ENCODE peak calls at places on chromosomes 1 and 21, in nine cellular contexts. J is neural progenitor cell, B is IMR-90, L is fibroblast of lung, V is PC-3, M is mesenchymal stem cell, R is K562, X is HCT116, C is mammary epithelial cell. D is an unnamed sample.

GRCh38 chr21:34526618-34527290 is 14.7 kb upstream of the KCNE1 start:
- DNase-seq in C (peak), X (peak), L (peak), J (peak), R (no peak), V (peak), B (peak), M (peak), D (peak)

GRCh38 chr1:162420120-162420519 is 8.2 kb upstream of the SH2D1B start:
- DNase-seq in C (no peak), X (no peak), B (no peak), L (no peak), J (no peak), V (no peak), M (no peak), R (no peak), D (no peak)

GRCh38 chr1:186503210-186503609 is 42.3 kb upstream of the PDC start:
- DNase-seq in V (peak), X (no peak), L (peak), C (no peak), B (peak), J (no peak), M (peak), R (no peak), D (peak)

GRCh38 chr1:23452011-23452411 is 27.5 kb upstream of the TCEA3 start:
- DNase-seq in B (peak), M (no peak), R (no peak), C (peak), J (no peak), X (peak), L (peak), V (peak), D (peak)

GRCh38 chr21:28516996-28517592 is 475.6 kb downstream of the LTN1 start:
- DNase-seq in M (peak), L (peak), C (peak), J (peak), B (no peak), X (no peak), V (peak), R (no peak), D (peak)

GRCh38 chr1:181551249-181551648 is 67.9 kb downstream of the CACNA1E start:
- DNase-seq in X (no peak), M (no peak), J (peak), V (no peak), L (peak), R (no peak), B (no peak), C (no peak), D (no peak)

GRCh38 chr1:32997381-32997891 is 32.8 kb upstream of the RNF19B start:
- DNase-seq in J (no peak), L (peak), X (no peak), B (peak), V (no peak), R (no peak), M (peak), C (peak), D (peak)

GRCh38 chr21:17501107-17502006 is 11.5 kb upstream of the CXADR start:
- DNase-seq in X (peak), J (no peak), R (no peak), M (no peak), V (peak), B (no peak), C (no peak), L (no peak), D (no peak)

GRCh38 chr1:226625326-226625725 is 76.8 kb downstream of the STUM start:
- DNase-seq in B (no peak), V (no peak), M (no peak), J (no peak), L (no peak), R (no peak), X (no peak), C (no peak), D (no peak)

GRCh38 chr1:47767741-47768100 is 229.5 kb downstream of the TRABD2B start:
- DNase-seq in C (no peak), M (no peak), R (no peak), X (no peak), L (no peak), J (no peak), B (no peak), V (no peak), D (no peak)

GRCh38 chr1:52751589-52752306 is 25.5 kb downstream of the ZYG11B start:
- DNase-seq in V (no peak), L (peak), M (peak), R (peak), X (no peak), C (no peak), B (peak), J (no peak), D (peak)

DNA sequence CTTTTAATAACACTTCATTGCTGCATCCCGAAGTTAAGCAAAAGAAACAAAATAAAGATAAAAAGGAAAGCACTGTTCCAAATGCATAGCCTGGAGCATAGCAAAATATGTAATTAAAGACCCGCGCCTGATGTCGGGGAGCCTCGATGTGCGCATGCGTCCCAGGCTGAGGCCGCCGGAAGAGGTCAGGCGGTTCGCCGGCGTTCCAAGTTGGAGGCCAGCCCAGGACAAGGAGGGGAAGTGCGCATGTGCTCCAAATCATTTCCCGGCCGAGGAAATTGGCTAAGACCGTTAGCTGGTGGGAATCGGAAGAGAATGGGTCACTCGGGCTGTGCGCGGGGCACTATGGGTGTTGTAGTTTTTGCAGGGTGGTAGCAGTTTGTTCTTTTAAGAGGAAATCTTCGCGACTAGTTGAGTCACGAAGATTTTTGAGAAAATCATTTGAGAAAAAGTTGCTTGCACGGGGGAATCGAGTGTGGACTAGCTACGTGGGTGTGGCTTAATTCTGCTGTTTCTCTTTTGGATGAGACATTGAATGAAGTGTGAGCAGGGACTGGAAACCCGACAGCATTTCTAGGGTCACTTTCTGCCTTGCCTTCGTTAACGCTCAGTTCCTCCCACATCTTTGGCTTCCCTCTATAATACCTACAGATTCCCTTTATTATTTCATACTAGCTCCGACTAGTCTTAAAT is 31.0 kb upstream of the CD1D start:
- DNase-seq in C (peak), L (peak), X (peak), V (peak), M (peak), J (peak), R (peak), B (peak), D (peak)
- H2AFZ ChIP-seq in C (peak), L (peak), X (peak), V (peak), M (peak), J (peak), R (peak), B (peak), D (peak)

DNA sequence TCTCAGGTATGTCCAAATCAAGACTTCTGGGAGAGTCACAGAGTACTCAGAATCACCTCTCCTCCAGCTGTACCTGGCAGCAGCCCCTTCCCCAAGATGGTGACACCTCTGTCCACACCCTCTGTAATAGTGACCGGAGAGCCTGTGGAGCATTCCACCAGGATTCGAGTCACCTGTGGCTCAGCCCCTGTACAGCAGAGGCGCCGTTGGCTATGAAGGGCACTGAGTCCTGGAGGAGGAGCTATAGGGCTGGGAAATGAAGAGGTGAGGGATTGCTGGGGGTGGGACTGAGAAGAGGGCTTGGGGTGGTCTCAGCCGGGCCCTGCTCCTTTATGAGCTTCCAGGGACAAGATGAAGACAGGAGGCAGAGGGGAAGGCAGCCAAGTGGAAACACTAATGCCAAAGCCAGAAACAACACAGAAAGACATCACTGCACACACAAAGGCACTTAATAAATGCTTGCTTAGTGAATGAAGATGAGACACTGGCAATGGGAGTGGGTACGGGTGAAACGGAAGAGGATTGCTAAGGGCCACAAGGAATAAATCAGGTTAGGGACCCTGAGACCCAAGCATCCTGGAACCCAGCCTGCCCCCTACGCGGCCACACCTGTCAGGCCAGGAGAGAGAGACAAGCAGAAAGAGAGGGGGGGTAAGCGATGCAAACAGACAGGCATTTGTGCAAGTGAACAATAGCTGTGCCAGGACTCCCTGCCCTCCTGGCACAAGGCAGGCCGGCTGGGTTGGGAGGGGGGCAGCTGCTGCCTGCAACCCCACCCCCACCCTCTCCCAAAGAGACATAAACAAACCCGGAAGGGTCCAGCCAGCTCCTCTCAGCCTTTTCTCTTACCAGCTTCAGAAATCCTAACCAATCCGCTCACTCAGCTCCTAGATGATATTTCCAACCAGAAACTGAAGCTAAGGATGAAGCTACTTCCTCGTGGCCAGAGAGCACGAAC is 3.9 kb downstream of the ARHGEF2 start:
- DNase-seq in L (no peak), R (no peak), V (no peak), J (no peak), X (no peak), C (no peak), B (no peak), M (no peak), D (no peak)
- H3K9ac ChIP-seq in L (no peak), R (peak), V (no peak), J (peak), X (peak), C (peak), B (peak), M (peak), D (peak)

DNA sequence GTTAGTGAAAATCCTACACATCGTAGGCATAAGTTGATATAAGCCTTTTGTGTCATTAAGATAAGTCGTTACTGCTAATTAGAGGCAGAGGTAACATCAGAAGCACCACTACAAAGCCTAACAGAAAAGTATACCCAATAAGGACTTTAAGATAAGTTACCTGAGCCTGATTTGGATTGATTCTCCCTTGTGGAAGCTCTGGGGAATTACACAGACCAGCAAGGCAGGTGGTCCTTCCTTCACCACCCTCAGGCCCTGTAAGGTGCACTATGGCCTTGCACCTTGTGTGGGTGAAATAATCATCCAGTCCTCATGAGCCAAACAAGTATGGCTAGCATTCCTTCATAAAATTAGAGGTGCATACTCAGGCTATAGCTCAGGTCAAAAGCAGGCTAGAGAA is 166.7 kb upstream of the CHRM3 start:
- DNase-seq in X (no peak), M (no peak), J (no peak), R (no peak), C (no peak), V (no peak), L (no peak), B (no peak), D (no peak)
- H2AFZ ChIP-seq in X (no peak), M (no peak), J (no peak), R (no peak), C (no peak), V (no peak), L (no peak), B (no peak), D (no peak)

DNA sequence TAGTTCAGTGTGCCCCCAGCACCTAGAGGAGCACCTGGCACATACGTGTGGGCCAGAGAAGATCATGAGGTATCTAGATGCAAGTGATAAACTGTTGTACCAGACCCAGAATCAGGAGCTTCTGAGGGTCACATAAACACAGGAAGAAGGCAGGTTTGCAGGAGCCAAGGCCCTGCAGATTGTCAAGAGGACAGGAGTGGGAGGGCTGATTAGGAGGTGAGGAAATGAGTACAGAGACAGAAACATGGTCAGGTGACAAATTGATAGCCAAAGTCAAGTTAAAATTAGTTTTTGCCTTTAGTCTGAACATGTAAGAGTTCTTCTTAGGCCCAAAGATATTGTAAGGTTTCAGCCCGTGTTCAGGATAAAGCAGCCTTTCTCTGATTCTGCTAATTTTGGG is 14.0 kb upstream of the TRAF3IP3 start:
- DNase-seq in J (no peak), C (no peak), B (no peak), L (no peak), X (no peak), V (no peak), R (no peak), M (no peak), D (no peak)
- H3K9ac ChIP-seq in J (no peak), C (no peak), B (no peak), L (no peak), X (no peak), V (no peak), R (no peak), M (peak), D (peak)

GRCh38 chr1:11729498-11730428 is 6.2 kb upstream of the AGTRAP start:
- DNase-seq in R (peak), L (peak), V (no peak), C (no peak), B (no peak), M (peak), J (no peak), X (no peak), D (no peak)
- H2AFZ ChIP-seq in R (peak), L (no peak), V (no peak), C (no peak), B (peak), M (peak), J (no peak), X (no peak), D (no peak)

DNA sequence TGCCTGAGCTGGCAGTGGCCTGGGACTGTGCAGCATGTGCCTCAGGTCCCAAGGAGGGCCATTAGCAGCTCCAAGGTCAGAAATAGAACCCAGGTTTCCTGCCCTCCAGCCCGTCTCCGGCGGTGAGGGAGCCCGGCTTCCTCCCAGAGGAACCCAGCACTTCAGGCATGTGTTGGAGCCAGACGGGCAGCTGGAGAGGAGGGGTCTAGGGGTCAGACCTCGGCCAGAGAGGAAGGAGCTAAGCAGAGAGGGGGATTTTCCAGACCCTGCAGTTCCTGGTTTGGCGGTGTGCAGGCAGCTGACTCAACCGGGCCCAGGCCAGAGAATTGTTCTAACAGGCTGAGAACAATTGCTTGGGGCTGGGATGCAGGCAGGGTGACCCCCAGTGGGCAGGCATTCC is 37.1 kb downstream of the HSPG2 start:
- DNase-seq in B (no peak), C (no peak), R (no peak), L (no peak), X (no peak), M (peak), J (peak), V (no peak), D (no peak)
- H3K9ac ChIP-seq in B (no peak), C (no peak), R (no peak), L (no peak), X (no peak), M (peak), J (no peak), V (no peak), D (peak)

GRCh38 chr1:59046134-59046533 is 250.8 kb upstream of the FGGY start:
- DNase-seq in R (no peak), L (peak), B (peak), J (no peak), V (peak), M (peak), C (no peak), X (no peak), D (peak)

GRCh38 chr1:59046730-59047157 is 250.2 kb upstream of the FGGY start:
- DNase-seq in J (no peak), B (peak), C (no peak), L (no peak), X (no peak), M (peak), R (no peak), V (no peak), D (peak)

GRCh38 chr1:59045137-59045536 is 251.8 kb upstream of the FGGY start:
- DNase-seq in C (no peak), J (no peak), M (no peak), R (no peak), L (no peak), B (no peak), V (no peak), X (no peak), D (no peak)

GRCh38 chr1:59044535-59045121 is 252.3 kb upstream of the FGGY start:
- DNase-seq in X (no peak), R (no peak), V (no peak), M (peak), B (peak), C (no peak), J (no peak), L (no peak), D (no peak)

DNA sequence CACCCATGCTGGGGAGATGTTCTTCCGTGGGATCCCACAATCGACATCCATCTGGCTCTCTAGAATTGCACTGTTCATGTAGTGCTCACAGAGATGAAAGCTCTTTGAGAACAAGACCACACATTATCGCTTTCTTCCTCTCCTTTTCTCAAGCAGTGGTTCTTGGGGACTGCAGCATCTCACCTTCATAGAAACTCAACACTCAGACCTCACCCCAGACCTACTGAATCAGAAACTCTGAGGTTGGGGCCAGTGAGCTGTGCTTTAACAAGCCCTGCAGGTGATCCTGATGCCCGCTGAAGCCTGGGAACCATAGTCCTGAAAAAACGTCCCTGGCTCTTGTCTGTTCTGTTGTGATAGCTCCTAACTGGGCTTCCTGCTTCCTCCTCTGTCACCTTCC is 251.3 kb upstream of the FGGY start:
- DNase-seq in C (no peak), R (no peak), B (no peak), L (no peak), M (no peak), V (no peak), X (no peak), J (no peak), D (no peak)
- H2AFZ ChIP-seq in C (no peak), R (no peak), B (no peak), L (no peak), M (no peak), V (no peak), X (no peak), J (no peak), D (no peak)

D was measured in GM23248.